ENCODE peak calls at places on chromosome 18, in five cellular contexts. U is neuronal stem cell, L is IMR-90, E is trophoblast cell, R is mesendoderm. O is an unnamed sample. For H3K79me1, the result is how much of the 10 kb centered on the place peaks cover.

GRCh38 chr18:74613390-74613789 is 15.7 kb downstream of the ZNF407 start:
- DNase-seq in U (no peak), L (no peak), E (no peak), R (no peak), O (no peak)

GRCh38 chr18:68482815-68483214 is 232.1 kb downstream of the TMX3 start:
- DNase-seq in U (no peak), L (no peak), E (no peak), R (no peak), O (no peak)

GRCh38 chr18:39772155-39772919 is 2182.7 kb upstream of the PIK3C3 start:
- DNase-seq in U (no peak), L (peak), E (no peak), R (no peak), O (no peak)

GRCh38 chr18:42545825-42546224 is 569.7 kb downstream of the RIT2 start:
- DNase-seq in U (no peak), L (peak), E (no peak), R (no peak), O (no peak)

GRCh38 chr18:48574667-48575300 is 36.0 kb downstream of the CTIF start:
- DNase-seq in U (no peak), L (no peak), E (no peak), R (no peak), O (no peak)

GRCh38 chr18:49456794-49457193 is 3.7 kb downstream of the DYM start:
- DNase-seq in U (no peak), L (peak), E (no peak), R (peak), O (no peak)

GRCh38 chr18:48872234-48873145 is 78.3 kb downstream of the SMAD7 start:
- DNase-seq in U (no peak), L (peak), E (no peak), R (no peak), O (no peak)

GRCh38 chr18:59621027-59621426 is 76.2 kb downstream of the CCBE1 start:
- DNase-seq in U (no peak), L (peak), E (no peak), R (no peak), O (no peak)

GRCh38 chr18:741931-742512 is 29.6 kb upstream of the ENOSF1 start:
- DNase-seq in U (no peak), L (peak), E (no peak), R (peak), O (no peak)

GRCh38 chr18:57885931-57886330 is 82.8 kb upstream of the ATP8B1 start:
- DNase-seq in U (no peak), L (no peak), E (no peak), R (no peak), O (no peak)

GRCh38 chr18:75157851-75158250 is 51.1 kb downstream of the PTGR3 start:
- DNase-seq in U (no peak), L (no peak), E (no peak), R (no peak), O (no peak)

GRCh38 chr18:67281746-67282145 is 234.8 kb downstream of the DSEL start:
- DNase-seq in U (no peak), L (no peak), E (no peak), R (no peak), O (no peak)

GRCh38 chr18:39455300-39455699 is 1889.7 kb upstream of the CELF4 start:
- DNase-seq in U (no peak), L (peak), E (no peak), R (no peak), O (no peak)

GRCh38 chr18:74457043-74457742 is at the start of gene DIPK1C:
- DNase-seq in U (no peak), L (no peak), E (no peak), R (no peak), O (no peak)

GRCh38 chr18:28511421-28511821 is 334.5 kb upstream of the CDH2 start:
- DNase-seq in U (no peak), L (peak), E (no peak), R (peak), O (no peak)

GRCh38 chr18:54736981-54737380 is 91.3 kb upstream of the RAB27B start:
- DNase-seq in U (no peak), L (peak), E (no peak), R (no peak), O (no peak)

GRCh38 chr18:46422552-46423055 is 234.4 kb downstream of the LOXHD1 start:
- DNase-seq in U (no peak), L (no peak), E (no peak), R (no peak), O (peak)

GRCh38 chr18:47901624-47902362 is 28.7 kb downstream of the SMAD2 start:
- DNase-seq in U (no peak), L (no peak), E (no peak), R (peak), O (no peak)

GRCh38 chr18:55219823-55220222 is 260.6 kb upstream of the CCDC68 start:
- DNase-seq in U (no peak), L (no peak), E (no peak), R (no peak), O (no peak)

GRCh38 chr18:6376433-6377229 is 38.1 kb downstream of the L3MBTL4 start:
- DNase-seq in U (no peak), L (no peak), E (no peak), R (no peak), O (no peak)

GRCh38 chr18:35121038-35121437 is 79.8 kb downstream of the MAPRE2 start:
- DNase-seq in U (no peak), L (no peak), E (no peak), R (no peak), O (no peak)

GRCh38 chr18:73793386-73793785 is 354.2 kb downstream of the FBXO15 start:
- DNase-seq in U (no peak), L (peak), E (peak), R (peak), O (no peak)

GRCh38 chr18:36330435-36331049 is 33.0 kb downstream of the FHOD3 start:
- DNase-seq in U (no peak), L (peak), E (no peak), R (no peak), O (peak)
- H3K79me1 ChIP-seq in U (under half), L (under half), E (under half), R (under half), O (under half)

GRCh38 chr18:12088096-12088495 is 5.5 kb upstream of the ANKRD62 start:
- DNase-seq in U (no peak), L (no peak), E (no peak), R (no peak), O (no peak)

GRCh38 chr18:12087483-12087960 is 6.1 kb upstream of the ANKRD62 start:
- DNase-seq in U (no peak), L (no peak), E (no peak), R (no peak), O (no peak)

GRCh38 chr18:12086677-12087482 is 6.8 kb upstream of the ANKRD62 start:
- DNase-seq in U (no peak), L (no peak), E (no peak), R (no peak), O (no peak)

GRCh38 chr18:12086249-12086648 is 7.4 kb upstream of the ANKRD62 start:
- DNase-seq in U (no peak), L (no peak), E (no peak), R (no peak), O (no peak)

GRCh38 chr18:12088731-12089375 is 4.8 kb upstream of the ANKRD62 start:
- DNase-seq in U (no peak), L (no peak), E (no peak), R (no peak), O (no peak)
- H3K18ac ChIP-seq in U (peak), L (no peak), E (no peak), R (no peak), O (peak)

GRCh38 chr18:76388891-76389423 is 106.1 kb downstream of the ZNF516 start:
- DNase-seq in U (no peak), L (peak), E (no peak), R (no peak), O (no peak)

GRCh38 chr18:76391746-76392145 is 103.3 kb downstream of the ZNF516 start:
- DNase-seq in U (no peak), L (no peak), E (no peak), R (no peak), O (no peak)

GRCh38 chr18:76391038-76391437 is 104.0 kb downstream of the ZNF516 start:
- DNase-seq in U (no peak), L (no peak), E (no peak), R (no peak), O (no peak)

GRCh38 chr18:76388261-76388660 is 106.8 kb downstream of the ZNF516 start:
- DNase-seq in U (no peak), L (no peak), E (no peak), R (no peak), O (no peak)

GRCh38 chr18:76390452-76391035 is 104.5 kb downstream of the ZNF516 start:
- DNase-seq in U (no peak), L (no peak), E (no peak), R (no peak), O (no peak)
- H3K79me1 ChIP-seq in U (under half), L (half or more), E (under half), R (under half), O (under half)

GRCh38 chr18:10270160-10270571 is 184.3 kb upstream of the APCDD1 start:
- DNase-seq in U (no peak), L (peak), E (no peak), R (no peak), O (no peak)
- H3K18ac ChIP-seq in U (no peak), L (no peak), E (no peak), R (no peak), O (no peak)